ENCODE peak calls at places on chromosomes 12 and 14, in four cellular contexts. E is HepG2, U is A549, W is K562. K is an unnamed sample.

GRCh38 chr12:55908726-55909512 is 18.8 kb downstream of the PYM1 start:
- DNase-seq in E (peak), U (no peak), W (no peak), K (no peak)

GRCh38 chr14:99807413-99808132 is 14.4 kb downstream of the EML1 start:
- DNase-seq in W (no peak), E (no peak), U (peak), K (no peak)

GRCh38 chr14:105974902-105975301 is 448.5 kb downstream of the TMEM121 start:
- DNase-seq in E (peak), U (peak), W (peak), K (no peak)

GRCh38 chr12:115325858-115326257 is 641.9 kb upstream of the TBX3 start:
- DNase-seq in W (no peak), U (no peak), E (no peak), K (no peak)

GRCh38 chr14:76975865-76976622 is 52.5 kb downstream of the IRF2BPL start:
- DNase-seq in U (no peak), W (no peak), E (no peak), K (no peak)

GRCh38 chr14:35362441-35362840 is 42.1 kb downstream of the NFKBIA start:
- DNase-seq in U (no peak), W (no peak), E (no peak), K (no peak)

GRCh38 chr14:103507751-103508150 is 14.9 kb downstream of the CKB start:
- DNase-seq in W (no peak), E (no peak), U (no peak), K (no peak)

GRCh38 chr14:61213116-61213720 is 67.9 kb downstream of the TMEM30B start:
- DNase-seq in E (no peak), U (no peak), W (no peak), K (no peak)

GRCh38 chr12:81170072-81170471 is 92.2 kb downstream of the ACSS3 start:
- DNase-seq in E (no peak), U (no peak), W (no peak), K (no peak)

GRCh38 chr14:101926085-101926484 is 38.3 kb upstream of the DYNC1H1 start:
- DNase-seq in U (no peak), E (no peak), W (no peak), K (no peak)

GRCh38 chr12:18320036-18320617 is 58.8 kb downstream of the PIK3C2G start:
- DNase-seq in W (peak), E (peak), U (peak), K (no peak)

GRCh38 chr14:94770251-94770749 is 387 bp upstream of the GSC start:
- DNase-seq in W (no peak), E (no peak), U (no peak), K (no peak)

GRCh38 chr12:121578230-121579189 is 2.3 kb downstream of the KDM2B start:
- DNase-seq in U (no peak), E (no peak), W (no peak), K (no peak)

GRCh38 chr12:114846771-114847170 is 162.8 kb upstream of the TBX3 start:
- DNase-seq in W (no peak), U (no peak), E (no peak), K (no peak)

GRCh38 chr14:32370720-32371119 is 41.6 kb downstream of the AKAP6 start:
- DNase-seq in W (no peak), U (peak), E (no peak), K (no peak)

DNA sequence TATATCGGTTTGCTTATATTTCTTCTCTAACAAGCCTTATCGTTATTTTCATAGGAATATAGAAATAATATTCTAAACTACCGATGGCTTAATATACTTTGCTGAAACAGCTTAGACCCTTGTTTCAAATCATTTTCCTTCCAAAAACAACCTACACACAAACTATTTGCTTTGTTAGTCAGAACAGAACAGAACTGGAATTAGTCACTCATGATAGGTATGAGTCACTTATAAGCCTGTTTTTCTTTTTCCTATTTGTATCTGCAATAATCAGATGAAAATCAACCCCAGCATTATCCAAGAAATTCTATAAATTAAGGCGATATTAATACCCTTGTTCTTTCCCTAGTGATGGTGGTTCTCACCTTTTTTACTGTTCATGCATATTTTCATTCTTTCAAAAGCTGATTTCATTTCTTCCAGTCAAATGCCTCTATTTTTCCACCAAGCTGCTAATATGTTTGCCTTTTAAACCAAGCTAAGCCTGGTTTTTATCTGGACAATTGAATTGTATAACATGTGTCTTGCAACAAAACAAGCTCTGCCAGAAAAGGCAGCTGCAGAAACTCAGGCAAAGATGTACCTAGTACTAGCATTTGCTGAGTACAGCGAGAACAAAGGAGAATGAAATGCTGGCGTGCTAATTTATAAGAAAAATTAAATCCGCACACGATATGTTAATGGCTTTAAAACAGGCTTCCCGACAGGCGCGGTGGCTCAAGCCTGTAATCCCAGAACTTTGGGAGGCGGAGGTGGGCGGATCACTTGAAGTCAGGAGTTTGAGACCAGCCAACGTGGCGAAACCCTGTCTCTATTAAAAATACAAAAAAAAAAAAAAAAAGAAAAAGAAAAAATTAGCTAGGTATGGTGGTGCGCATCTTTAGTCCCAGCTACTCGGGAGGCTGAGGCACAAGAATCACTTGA is 1418.2 kb downstream of the AACS start:
- DNase-seq in W (no peak), U (no peak), E (no peak), K (no peak)
- TF ChIP-seq POLR2AphosphoS2 in W (no peak), U (no peak), E (no peak), K (no peak)

GRCh38 chr14:67566908-67567307 is 33.2 kb downstream of the PIGH start:
- DNase-seq in W (no peak), E (no peak), U (no peak), K (no peak)

GRCh38 chr14:67570453-67570852 is 29.6 kb downstream of the PIGH start:
- DNase-seq in U (no peak), W (no peak), E (no peak), K (no peak)

GRCh38 chr14:67569011-67569650 is 30.9 kb downstream of the PIGH start:
- DNase-seq in W (no peak), E (no peak), U (no peak), K (no peak)

GRCh38 chr14:67569651-67570290 is 30.3 kb downstream of the PIGH start:
- DNase-seq in U (no peak), W (no peak), E (no peak), K (no peak)

DNA sequence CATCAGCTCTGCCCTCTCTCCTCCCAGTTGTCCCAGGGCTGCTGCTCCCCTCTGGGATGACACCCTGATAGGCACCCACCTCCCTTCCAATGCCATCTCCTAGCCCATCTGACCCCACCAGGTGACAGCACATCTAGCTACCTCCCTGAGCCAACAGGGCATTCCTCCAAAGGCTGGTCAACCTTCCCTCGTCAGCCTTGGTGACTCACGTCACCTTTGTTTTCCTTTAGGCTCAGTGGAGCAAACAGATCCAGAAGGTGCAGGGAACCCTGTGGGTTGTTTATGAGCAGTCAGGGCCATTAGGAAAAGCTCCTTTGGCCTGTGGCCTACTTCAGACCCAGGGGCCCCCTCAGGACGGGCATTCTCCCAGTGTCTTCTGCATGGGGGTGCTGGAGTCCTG is 32.4 kb downstream of the PIGH start:
- DNase-seq in E (no peak), U (no peak), W (no peak), K (no peak)
- TF ChIP-seq POLR2AphosphoS2 in E (no peak), U (no peak), W (no peak), K (no peak)

GRCh38 chr12:67410667-67411067 is 141.5 kb downstream of the CAND1 start:
- DNase-seq in W (no peak), E (no peak), U (no peak), K (no peak)
- TF ChIP-seq POLR2AphosphoS2 in W (no peak), E (no peak), U (no peak), K (no peak)

DNA sequence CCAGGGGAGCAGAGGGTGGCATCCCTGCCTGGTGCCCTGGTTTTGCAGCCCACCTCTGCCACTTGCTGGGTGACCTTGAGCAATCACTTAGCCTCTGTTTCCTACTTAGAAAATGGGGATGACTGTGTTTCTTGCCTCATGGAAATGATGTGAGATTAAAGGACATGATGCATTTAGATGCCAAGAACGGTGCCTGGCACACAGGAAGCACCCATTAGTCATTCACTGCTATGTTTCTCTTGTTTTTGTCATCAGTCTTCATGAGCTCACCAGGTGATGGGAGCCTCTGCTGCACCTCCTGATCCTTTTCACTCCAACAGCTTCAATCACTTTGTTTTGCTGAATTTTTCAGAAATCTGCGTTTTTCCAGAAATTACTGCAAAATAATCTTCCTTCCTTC is 23.6 kb upstream of the ATF1 start:
- DNase-seq in W (no peak), U (no peak), E (no peak), K (no peak)
- TF ChIP-seq POLR2AphosphoS2 in W (no peak), U (no peak), E (no peak), K (no peak)